ENCODE peak calls at places on chromosomes 6 and 20, in eight cellular contexts. R is hepatocyte, Y is tibial artery, K is GM13977, H is endodermal cell, W is GM23338, Z is bronchial epithelial cell, S is stomach. M is an unnamed sample.
A peak's percentile ranks its signal among the peaks of the same experiment; 100 is the strongest.

GRCh38 chr6:12147557-12148316 is 135.6 kb downstream of the HIVEP1 start:
- DNase-seq in R (no peak), Y (no peak), K (no peak), H (no peak), W (no peak), Z (no peak), S (no peak), M (peak; percentile 23)

GRCh38 chr6:149779644-149779963 is 30.1 kb downstream of the PCMT1 start:
- DNase-seq in R (no peak), Y (no peak), K (no peak), H (no peak), W (no peak), Z (no peak), S (no peak), M (no peak)

GRCh38 chr20:36097751-36098151 is 56.8 kb upstream of the EPB41L1 start:
- DNase-seq in R (no peak), Y (no peak), K (no peak), H (peak; percentile 92), W (peak; percentile 88), Z (no peak), S (peak; percentile 53), M (no peak)

GRCh38 chr20:46994341-46994740 is 99.7 kb downstream of the EYA2 start:
- DNase-seq in R (no peak), Y (no peak), K (peak; percentile 61), H (no peak), W (no peak), Z (peak; percentile 45), S (peak; percentile 46), M (no peak)

GRCh38 chr20:64041781-64042771 is 6.1 kb downstream of the C20orf204 start:
- DNase-seq in R (no peak), Y (no peak), K (peak; percentile 63), H (no peak), W (peak; percentile 57), Z (no peak), S (no peak), M (no peak)

GRCh38 chr20:46013826-46014516 is 5.3 kb downstream of the MMP9 start:
- DNase-seq in R (peak; percentile 84), Y (no peak), K (peak; percentile 89), H (peak; percentile 95), W (peak; percentile 97), Z (peak; percentile 35), S (peak; percentile 68), M (peak; percentile 26)

GRCh38 chr6:96520039-96520850 is 1.4 kb upstream of the UFL1 start:
- DNase-seq in R (peak; percentile 64), Y (no peak), K (no peak), H (peak; percentile 79), W (peak; percentile 72), Z (peak; percentile 91), S (peak; percentile 62), M (peak; percentile 58)

GRCh38 chr6:68197356-68197755 is 437.7 kb upstream of the ADGRB3 start:
- DNase-seq in R (no peak), Y (no peak), K (no peak), H (no peak), W (no peak), Z (no peak), S (no peak), M (peak; percentile 15)

GRCh38 chr6:33426590-33427563 is 7.0 kb downstream of the SYNGAP1 start:
- DNase-seq in R (no peak), Y (no peak), K (peak; percentile 69), H (peak; percentile 60), W (peak; percentile 71), Z (no peak), S (no peak), M (no peak)

GRCh38 chr20:1712634-1713625 is 55.4 kb upstream of the SIRPG start:
- DNase-seq in R (no peak), Y (no peak), K (no peak), H (no peak), W (no peak), Z (peak; percentile 5), S (no peak), M (no peak)

GRCh38 chr6:34525431-34526175 is 30.5 kb downstream of the SPDEF start:
- DNase-seq in R (no peak), Y (no peak), K (no peak), H (no peak), W (no peak), Z (no peak), S (no peak), M (no peak)

GRCh38 chr6:152634773-152635172 is 2.4 kb downstream of the SYNE1 start:
- DNase-seq in R (no peak), Y (no peak), K (no peak), H (no peak), W (no peak), Z (no peak), S (no peak), M (no peak)

GRCh38 chr20:5806457-5807263 is 56.5 kb downstream of the SHLD1 start:
- DNase-seq in R (no peak), Y (no peak), K (no peak), H (peak; percentile 59), W (peak; percentile 46), Z (no peak), S (no peak), M (no peak)
- TF ChIP-seq CTCF in R (no peak), Y (no peak), K (peak; percentile 20), H (peak; percentile 59), W (peak; percentile 41), Z (peak; percentile 2), S (no peak), M (peak; percentile 28)

DNA sequence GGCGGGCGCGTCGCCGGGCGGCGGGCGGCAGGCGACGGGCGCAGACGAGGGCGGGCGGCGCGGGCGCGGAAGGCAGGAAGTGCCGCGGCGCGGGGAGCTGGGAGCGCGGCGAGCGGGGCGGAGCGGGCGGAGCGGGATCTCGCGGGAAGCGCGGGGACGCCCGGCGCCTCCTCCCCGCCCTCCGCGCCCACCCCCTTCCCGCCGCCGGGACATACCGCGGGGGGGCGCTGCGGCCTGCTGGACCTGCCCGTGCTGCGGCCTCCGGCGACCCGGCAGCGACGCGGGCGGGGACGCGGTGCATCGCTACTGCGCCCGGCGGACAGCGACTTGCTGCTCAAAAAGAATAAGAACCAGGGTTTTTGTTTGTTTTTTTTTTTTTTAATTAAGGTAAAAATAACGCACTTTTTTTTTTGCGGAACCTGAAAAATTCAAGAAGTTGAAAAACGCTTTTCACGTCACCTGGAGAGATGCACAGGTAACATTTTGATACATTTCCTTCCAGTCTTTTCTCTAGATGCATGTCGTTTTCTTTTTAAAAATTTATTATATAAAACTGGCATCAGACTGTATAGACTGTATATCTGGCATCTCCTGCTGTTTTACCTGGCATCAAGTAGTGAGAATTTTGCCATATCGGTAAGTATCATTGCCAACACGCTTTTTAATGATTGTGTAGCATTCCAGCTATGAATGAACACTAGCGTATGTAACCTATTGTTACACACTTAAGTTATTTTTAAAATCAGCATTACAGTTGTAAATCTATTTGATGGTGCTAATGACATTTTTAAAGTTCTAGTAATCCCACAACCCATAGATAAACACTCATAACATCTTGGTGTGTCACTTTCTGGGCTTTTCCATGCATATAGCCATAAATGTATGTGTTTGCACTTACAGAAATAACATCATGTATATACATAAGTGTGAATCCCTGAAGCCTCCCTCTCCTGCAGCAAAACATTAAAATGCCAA is at the start of gene CENPB:
- DNase-seq in R (peak; percentile 95), Y (peak; percentile 87), K (peak; percentile 98), H (peak; percentile 96), W (peak; percentile 93), Z (peak; percentile 50), S (peak; percentile 93), M (peak; percentile 78)
- TF ChIP-seq CTCF in R (peak; percentile 76), Y (peak; percentile 73), K (peak; percentile 81), H (peak; percentile 94), W (peak; percentile 55), Z (peak; percentile 67), S (peak; percentile 89), M (peak; percentile 55)

GRCh38 chr6:18121580-18122127 is 823 bp downstream of the NHLRC1 start:
- DNase-seq in R (no peak), Y (no peak), K (no peak), H (peak; percentile 77), W (peak; percentile 68), Z (no peak), S (no peak), M (no peak)
- TF ChIP-seq CTCF in R (no peak), Y (no peak), K (peak; percentile 13), H (peak; percentile 70), W (peak; percentile 44), Z (no peak), S (no peak), M (no peak)

GRCh38 chr20:3275966-3276365 is 37.0 kb upstream of the SLC4A11 start:
- DNase-seq in R (no peak), Y (no peak), K (no peak), H (no peak), W (no peak), Z (no peak), S (no peak), M (no peak)

GRCh38 chr20:3273371-3273770 is 34.4 kb upstream of the SLC4A11 start:
- DNase-seq in R (no peak), Y (no peak), K (no peak), H (no peak), W (peak; percentile 27), Z (no peak), S (no peak), M (no peak)

GRCh38 chr20:3277686-3278465 is 38.9 kb upstream of the SLC4A11 start:
- DNase-seq in R (no peak), Y (no peak), K (no peak), H (no peak), W (peak; percentile 36), Z (no peak), S (no peak), M (no peak)

GRCh38 chr20:3275064-3275935 is 36.3 kb upstream of the SLC4A11 start:
- DNase-seq in R (no peak), Y (no peak), K (no peak), H (no peak), W (no peak), Z (no peak), S (no peak), M (no peak)

GRCh38 chr20:3276400-3277015 is 37.5 kb upstream of the SLC4A11 start:
- DNase-seq in R (peak; percentile 25), Y (no peak), K (peak; percentile 58), H (peak; percentile 77), W (peak; percentile 68), Z (peak; percentile 28), S (no peak), M (no peak)
- TF ChIP-seq CTCF in R (peak; percentile 16), Y (no peak), K (peak; percentile 53), H (peak; percentile 77), W (peak; percentile 58), Z (peak; percentile 48), S (no peak), M (peak; percentile 27)

M was measured in astrocyte of the spinal cord.